ENCODE peak calls at places on chromosome 4, in nine cellular contexts. A is T47D, U is GM13977, G is head of caudate nucleus, W is omental fat pad, O is iris pigment epithelial cell, V is OCI-LY7, M is memory B cell, B is Calu3. C is an unnamed sample.

GRCh38 chr4:47213971-47214370 is 182.6 kb downstream of the GABRB1 start:
- DNase-seq in B (peak; percentile 30), O (peak; percentile 95), W (no peak), A (no peak), V (no peak), G (no peak), U (no peak), M (no peak), C (no peak)

GRCh38 chr4:16819652-16820051 is 78.8 kb downstream of the LDB2 start:
- DNase-seq in B (no peak), O (no peak), A (no peak), W (no peak), M (no peak), V (no peak), G (no peak), U (no peak), C (no peak)

GRCh38 chr4:186723207-186724047 is at the start of gene FAT1:
- DNase-seq in V (no peak), M (no peak), A (no peak), U (no peak), O (peak; percentile 88), G (peak; percentile 71), W (no peak), B (peak; percentile 68), C (peak; percentile 71)

GRCh38 chr4:126526335-126526734 is 1106.4 kb upstream of the INTU start:
- DNase-seq in M (no peak), U (no peak), V (no peak), O (peak; percentile 4), W (no peak), A (no peak), G (no peak), B (no peak), C (no peak)

GRCh38 chr4:183118585-183118984 is 19.5 kb downstream of the WWC2 start:
- DNase-seq in W (no peak), O (peak; percentile 94), M (no peak), B (no peak), A (peak; percentile 85), V (no peak), G (no peak), U (no peak), C (no peak)

GRCh38 chr4:47913328-47913727 is 1.1 kb downstream of the NFXL1 start:
- DNase-seq in O (peak; percentile 45), V (peak; percentile 10), M (no peak), A (no peak), U (no peak), W (no peak), B (no peak), G (no peak), C (peak; percentile 49)

GRCh38 chr4:113921089-113921842 is 58.2 kb downstream of the ARSJ start:
- DNase-seq in B (no peak), U (no peak), O (peak; percentile 49), V (no peak), A (no peak), G (no peak), W (no peak), M (no peak), C (no peak)

GRCh38 chr4:23135792-23136645 is 443.3 kb downstream of the GBA3 start:
- DNase-seq in A (peak; percentile 64), M (no peak), U (peak; percentile 22), B (peak; percentile 30), G (no peak), V (peak; percentile 63), W (no peak), O (peak; percentile 37), C (peak; percentile 37)

GRCh38 chr4:67744561-67745283 is 9.5 kb downstream of the GNRHR start:
- DNase-seq in W (no peak), O (peak; percentile 55), G (no peak), V (no peak), M (no peak), A (no peak), B (no peak), U (no peak), C (no peak)

GRCh38 chr4:177419416-177419815 is 22.8 kb downstream of the AGA start:
- DNase-seq in V (no peak), O (no peak), A (no peak), M (no peak), B (no peak), G (no peak), U (no peak), W (no peak), C (no peak)

GRCh38 chr4:100311181-100311580 is 120.9 kb upstream of the DDIT4L start:
- DNase-seq in M (no peak), U (no peak), W (no peak), O (peak; percentile 26), V (no peak), B (no peak), A (peak; percentile 58), G (no peak), C (peak; percentile 11)

GRCh38 chr4:102533348-102533747 is 32.2 kb downstream of the NFKB1 start:
- DNase-seq in O (no peak), B (no peak), U (no peak), V (no peak), W (no peak), G (no peak), A (peak; percentile 1), M (no peak), C (no peak)

GRCh38 chr4:116705466-116705865 is 379.9 kb downstream of the TRAM1L1 start:
- DNase-seq in G (no peak), W (no peak), M (no peak), A (no peak), U (no peak), B (no peak), V (no peak), O (no peak), C (no peak)

GRCh38 chr4:186931519-186931918 is 207.9 kb upstream of the FAT1 start:
- DNase-seq in W (no peak), M (no peak), G (no peak), U (no peak), A (no peak), V (no peak), O (peak; percentile 67), B (no peak), C (no peak)

GRCh38 chr4:2412534-2412884 is 5.9 kb downstream of the ZFYVE28 start:
- DNase-seq in V (peak; percentile 20), M (no peak), G (no peak), U (peak; percentile 69), W (no peak), A (no peak), B (no peak), O (no peak), C (no peak)

C was measured in KBM-7.